ENCODE peak calls at places on chromosomes 4 and X, in four cellular contexts. H, X, A and O are unnamed samples.

GRCh38 chrX:45714864-45715263 is 514.2 kb upstream of the DIPK2B start:
- DNase-seq in H (no peak), X (peak), A (no peak), O (no peak)

GRCh38 chr4:111208970-111209369 is 586.1 kb upstream of the PITX2 start:
- DNase-seq in H (no peak), X (no peak), A (no peak), O (no peak)

GRCh38 chrX:27671234-27671633 is 81.1 kb downstream of the DCAF8L2 start:
- DNase-seq in H (no peak), X (no peak), A (no peak), O (no peak)

GRCh38 chr4:128830906-128831525 is 21.5 kb downstream of the JADE1 start:
- DNase-seq in H (no peak), X (no peak), A (no peak), O (no peak)

GRCh38 chr4:57875829-57876392 is 765.7 kb upstream of the IGFBP7 start:
- DNase-seq in H (no peak), X (no peak), A (no peak), O (no peak)

GRCh38 chr4:182806259-182807252 is 110.6 kb downstream of the DCTD start:
- DNase-seq in H (peak), X (no peak), A (peak), O (peak)

GRCh38 chr4:23788460-23788859 is 101.4 kb downstream of the PPARGC1A start:
- DNase-seq in H (no peak), X (no peak), A (no peak), O (no peak)

GRCh38 chr4:179465131-179465797 is 2023.0 kb upstream of the AGA start:
- DNase-seq in H (no peak), X (no peak), A (no peak), O (no peak)

GRCh38 chr4:87982446-87982845 is 6.9 kb downstream of the SPP1 start:
- DNase-seq in H (no peak), X (no peak), A (no peak), O (no peak)

GRCh38 chrX:19627533-19627932 is 112.2 kb upstream of the MAP3K15 start:
- DNase-seq in H (no peak), X (no peak), A (no peak), O (no peak)

GRCh38 chrX:18887177-18887820 is 96.6 kb downstream of the PHKA2 start:
- DNase-seq in H (no peak), X (no peak), A (no peak), O (no peak)

GRCh38 chr4:77141964-77142641 is 14.9 kb upstream of the CCNG2 start:
- DNase-seq in H (no peak), X (no peak), A (no peak), O (no peak)

GRCh38 chr4:87116230-87116629 is 104.2 kb downstream of the KLHL8 start:
- DNase-seq in H (no peak), X (no peak), A (no peak), O (no peak)

GRCh38 chrX:26262121-26262523 is 46.2 kb downstream of the MAGEB5 start:
- DNase-seq in H (no peak), X (no peak), A (no peak), O (no peak)

GRCh38 chr4:151540728-151541437 is 131.9 kb downstream of the FHIP1A start:
- DNase-seq in H (no peak), X (no peak), A (no peak), O (no peak)

GRCh38 chr4:184470785-184471110 is 3.6 kb downstream of the IRF2 start:
- DNase-seq in H (no peak), X (no peak), A (no peak), O (no peak)

GRCh38 chr4:102180080-102180479 is 165.2 kb downstream of the SLC39A8 start:
- DNase-seq in H (no peak), X (no peak), A (no peak), O (no peak)

GRCh38 chr4:165345663-165346417 is 18.4 kb downstream of the MSMO1 start:
- DNase-seq in H (no peak), X (no peak), A (no peak), O (no peak)

GRCh38 chr4:123304151-123305021 is 92.2 kb upstream of the SPRY1 start:
- DNase-seq in H (no peak), X (no peak), A (no peak), O (no peak)

GRCh38 chr4:184039963-184040383 is 134.9 kb downstream of the STOX2 start:
- DNase-seq in H (no peak), X (no peak), A (no peak), O (no peak)

GRCh38 chr4:52076731-52077130 is 25.6 kb downstream of the SPATA18 start:
- DNase-seq in H (no peak), X (no peak), A (no peak), O (no peak)

GRCh38 chrX:71846429-71846828 is 64.2 kb upstream of the NHSL2 start:
- DNase-seq in H (no peak), X (no peak), A (no peak), O (no peak)

GRCh38 chr4:183591301-183591700 is 67.7 kb downstream of the RWDD4 start:
- DNase-seq in H (no peak), X (no peak), A (no peak), O (no peak)

GRCh38 chrX:110614596-110614995 is 181.0 kb downstream of the CHRDL1 start:
- DNase-seq in H (no peak), X (no peak), A (no peak), O (no peak)

GRCh38 chrX:54043084-54043483 is 1.2 kb downstream of the PHF8 start:
- DNase-seq in H (no peak), X (no peak), A (no peak), O (no peak)

GRCh38 chr4:110357521-110357920 is 118.4 kb upstream of the ENPEP start:
- DNase-seq in H (no peak), X (no peak), A (no peak), O (no peak)

GRCh38 chrX:108439961-108440696 is 491 bp downstream of the COL4A5 start:
- DNase-seq in H (no peak), X (no peak), A (peak), O (no peak)

GRCh38 chrX:66751136-66751782 is 112.4 kb upstream of the EDA2R start:
- DNase-seq in H (no peak), X (no peak), A (no peak), O (no peak)

GRCh38 chrX:27953161-27953560 is 28.1 kb downstream of the DCAF8L1 start:
- DNase-seq in H (no peak), X (no peak), A (no peak), O (no peak)

GRCh38 chr4:169383724-169384123 is 113.0 kb upstream of the SH3RF1 start:
- DNase-seq in H (no peak), X (no peak), A (no peak), O (no peak)

DNA sequence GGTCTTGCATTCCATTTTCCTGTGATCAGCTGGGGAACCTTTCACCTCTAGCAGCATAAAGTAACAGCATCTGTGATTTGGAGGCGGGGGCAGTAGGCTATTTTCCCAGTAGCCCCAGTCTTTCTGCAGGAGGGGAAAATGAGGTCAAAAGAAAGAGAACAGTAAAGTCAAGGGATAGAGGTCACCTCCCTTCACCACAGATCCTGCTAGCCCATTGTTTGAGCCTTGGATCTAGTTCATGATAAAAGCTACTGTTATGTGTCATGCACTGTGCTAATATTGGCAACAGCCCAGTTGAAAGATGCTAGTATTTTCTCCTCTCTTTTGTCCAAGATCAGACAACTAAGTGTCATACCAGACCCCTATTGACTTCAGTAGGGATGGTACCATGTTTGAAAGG is 170.3 kb upstream of the FRMPD4 start:
- DNase-seq in H (no peak), X (no peak), A (no peak), O (no peak)
- TF ChIP-seq TAF1 in H (no peak), X (no peak), A (no peak), O (no peak)

GRCh38 chrX:17546356-17546755 is 171.4 kb downstream of the NHS start:
- DNase-seq in H (no peak), X (no peak), A (no peak), O (no peak)

GRCh38 chrX:17547658-17548057 is 172.7 kb downstream of the NHS start:
- DNase-seq in H (no peak), X (peak), A (no peak), O (no peak)

GRCh38 chrX:17550011-17550410 is 175.0 kb downstream of the NHS start:
- DNase-seq in H (no peak), X (no peak), A (no peak), O (no peak)

GRCh38 chrX:17552251-17552650 is 177.3 kb downstream of the NHS start:
- DNase-seq in H (no peak), X (no peak), A (no peak), O (no peak)

GRCh38 chrX:17549005-17549685 is 174.1 kb downstream of the NHS start:
- DNase-seq in H (no peak), X (no peak), A (no peak), O (no peak)
- TF ChIP-seq TAF1 in H (no peak), X (no peak), A (no peak), O (no peak)

DNA sequence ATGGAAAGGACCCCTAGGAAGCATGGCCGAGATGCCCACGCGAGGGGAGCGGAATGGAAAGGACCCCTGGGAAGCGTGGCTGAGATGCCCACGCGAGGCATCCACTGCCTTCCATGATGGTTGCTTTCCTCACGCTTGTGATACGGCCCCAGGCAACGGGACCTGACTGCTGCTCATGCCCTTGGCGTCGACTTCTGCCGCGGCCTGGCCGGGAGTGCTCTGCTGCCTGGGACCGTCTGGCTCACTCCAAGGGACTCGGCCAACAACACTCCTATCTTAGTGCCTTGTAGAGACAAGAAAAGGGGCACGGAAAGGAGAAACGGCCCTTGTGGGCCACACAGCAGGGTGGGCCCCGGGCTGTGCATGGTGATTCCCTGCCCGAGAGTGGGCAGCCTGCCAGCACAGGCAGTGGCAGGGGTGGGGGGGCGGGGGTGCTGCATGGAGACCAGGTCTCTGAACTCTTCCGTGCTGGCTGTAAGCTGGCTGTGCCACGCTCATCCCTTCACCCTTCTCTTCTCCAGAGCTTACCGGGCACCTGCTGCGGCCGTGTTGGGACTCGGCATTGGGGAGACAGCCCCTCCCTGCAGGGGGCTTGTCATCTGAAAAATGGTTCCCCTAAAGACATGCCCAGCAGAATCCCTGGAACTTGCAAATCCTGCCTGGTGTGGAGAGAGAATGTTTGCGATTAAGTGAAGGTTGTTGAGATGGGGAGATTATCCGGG is 38.6 kb upstream of the HMX1 start:
- DNase-seq in H (peak), X (no peak), A (no peak), O (peak)
- TF ChIP-seq TAF1 in H (no peak), X (no peak), A (no peak), O (no peak)

GRCh38 chrX:3345281-3346081 is 971 bp downstream of the MXRA5 start:
- DNase-seq in H (no peak), X (no peak), A (no peak), O (no peak)

GRCh38 chrX:3346436-3347329 is at the start of gene MXRA5:
- DNase-seq in H (no peak), X (no peak), A (no peak), O (no peak)

GRCh38 chrX:3351287-3351686 is 4.8 kb upstream of the MXRA5 start:
- DNase-seq in H (no peak), X (no peak), A (no peak), O (no peak)

DNA sequence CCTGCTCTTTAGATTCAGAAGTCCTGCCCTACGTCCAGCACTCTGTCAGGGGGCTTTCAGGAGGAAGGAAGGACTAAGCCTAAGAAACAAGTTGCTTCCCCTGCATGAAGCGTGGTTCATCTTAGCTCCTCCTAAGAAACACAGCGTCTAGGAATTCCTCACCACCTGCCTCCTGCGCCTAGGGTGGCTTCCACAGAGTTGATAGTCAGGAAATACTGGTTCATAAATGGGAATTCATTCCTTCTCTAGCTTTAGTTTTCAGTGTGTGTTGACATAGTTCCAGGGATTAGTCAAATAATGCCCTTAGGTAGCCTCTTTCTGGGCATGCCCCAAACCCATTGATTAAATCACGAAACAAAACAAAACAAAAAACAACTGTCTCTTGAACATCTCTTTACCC is 1.7 kb upstream of the MXRA5 start:
- DNase-seq in H (no peak), X (no peak), A (no peak), O (no peak)
- TF ChIP-seq TAF1 in H (no peak), X (no peak), A (no peak), O (no peak)